ENCODE peak calls at places on chromosomes 16 and 17, in four cellular contexts. J is HepG2, H is SK-N-SH, U is GM12878. S is an unnamed sample.

GRCh38 chr17:57051886-57052342 is 33.1 kb upstream of the AKAP1 start:
- DNase-seq in J (no peak), H (no peak), U (no peak), S (no peak)

GRCh38 chr16:2854700-2855309 is 3.2 kb downstream of the PRSS22 start:
- DNase-seq in J (no peak), H (peak), U (no peak), S (no peak)

GRCh38 chr17:45433136-45433535 is 466 bp upstream of the ARHGAP27 start:
- DNase-seq in J (no peak), H (peak), U (no peak), S (no peak)

GRCh38 chr17:32192379-32192778 is 50.1 kb downstream of the RHOT1 start:
- DNase-seq in J (no peak), H (no peak), U (no peak), S (no peak)

GRCh38 chr17:76643553-76644148 is at the start of gene ST6GALNAC1:
- DNase-seq in J (no peak), H (no peak), U (no peak), S (no peak)

GRCh38 chr17:28033972-28034714 is 8.3 kb upstream of the NLK start:
- DNase-seq in J (no peak), H (no peak), U (no peak), S (no peak)

GRCh38 chr17:73748521-73748920 is 104.3 kb upstream of the SDK2 start:
- DNase-seq in J (no peak), H (no peak), U (no peak), S (no peak)

GRCh38 chr17:39626671-39627169 is at the start of gene PPP1R1B:
- DNase-seq in J (no peak), H (peak), U (no peak), S (no peak)

GRCh38 chr16:77171750-77172635 is 19.0 kb upstream of the MON1B start:
- DNase-seq in J (peak), H (peak), U (no peak), S (peak)

GRCh38 chr17:45367216-45367615 is 50.4 kb upstream of the MAP3K14 start:
- DNase-seq in J (no peak), H (peak), U (no peak), S (no peak)

GRCh38 chr17:65504141-65504540 is 57.3 kb downstream of the AXIN2 start:
- DNase-seq in J (no peak), H (no peak), U (no peak), S (no peak)

GRCh38 chr16:84795338-84796053 is 24.3 kb upstream of the CRISPLD2 start:
- DNase-seq in J (no peak), H (no peak), U (no peak), S (no peak)

GRCh38 chr16:66188786-66189725 is 177.4 kb upstream of the CDH5 start:
- DNase-seq in J (no peak), H (no peak), U (no peak), S (no peak)

GRCh38 chr16:4914528-4915225 is 22.3 kb downstream of the PPL start:
- DNase-seq in J (no peak), H (no peak), U (no peak), S (no peak)

GRCh38 chr17:78818932-78819331 is 21.7 kb downstream of the USP36 start:
- DNase-seq in J (no peak), H (peak), U (no peak), S (no peak)

GRCh38 chr16:67104845-67105244 is 4.9 kb upstream of the PHAF1 start:
- DNase-seq in J (no peak), H (no peak), U (no peak), S (no peak)

GRCh38 chr16:74297296-74297665 is 667 bp downstream of the PSMD7 start:
- DNase-seq in J (peak), H (peak), U (no peak), S (no peak)

GRCh38 chr17:1992541-1992940 is 32.6 kb downstream of the RTN4RL1 start:
- DNase-seq in J (no peak), H (no peak), U (no peak), S (no peak)

GRCh38 chr16:931651-932500 is 38.9 kb downstream of the LMF1 start:
- DNase-seq in J (no peak), H (no peak), U (no peak), S (no peak)

GRCh38 chr17:27323538-27324212 is 29.8 kb downstream of the WSB1 start:
- DNase-seq in J (peak), H (no peak), U (no peak), S (no peak)

GRCh38 chr17:4899341-4900230 is at the start of gene C17orf107:
- DNase-seq in J (no peak), H (no peak), U (no peak), S (no peak)

DNA sequence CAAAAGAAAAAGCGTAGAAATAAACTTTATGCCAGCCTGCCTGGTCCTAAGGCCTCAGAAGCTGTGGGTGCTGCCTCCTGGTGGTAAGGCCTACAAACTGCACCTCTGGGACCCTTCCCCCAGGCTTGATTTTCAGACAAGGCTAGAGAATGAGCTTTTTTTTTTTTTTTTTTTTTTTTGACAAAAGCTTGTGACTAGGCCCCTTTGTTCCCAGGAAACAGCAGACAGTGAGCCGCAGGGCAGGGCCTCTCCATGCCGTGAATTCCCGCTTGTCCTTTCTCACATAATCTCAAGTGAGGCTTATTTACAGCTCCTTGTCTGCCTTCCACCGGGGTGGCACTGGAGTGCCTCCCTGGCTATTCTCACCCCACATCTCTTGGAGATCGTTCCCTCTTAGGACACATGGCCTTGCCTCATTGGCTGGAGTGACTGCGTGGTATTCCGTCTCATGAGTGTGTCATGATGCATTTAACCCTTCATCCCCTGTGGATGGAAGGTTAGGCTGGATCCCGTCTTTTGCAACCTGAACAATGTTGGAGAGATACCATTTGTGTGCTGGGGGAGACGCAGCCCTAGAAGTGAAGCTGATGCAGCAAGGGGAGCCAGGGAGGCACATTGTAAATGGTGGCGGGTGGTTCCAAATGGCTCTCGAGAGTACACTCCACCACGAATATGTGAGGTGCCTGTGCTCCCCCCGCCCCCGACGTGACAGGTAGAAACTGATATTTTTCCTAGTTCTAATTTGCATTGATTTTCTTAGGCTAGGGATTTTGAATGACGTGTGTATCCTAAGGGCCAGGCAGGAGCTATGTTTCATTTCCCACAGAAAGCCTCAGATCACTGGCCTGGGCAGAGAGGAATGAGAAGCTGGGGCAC is 49.6 kb downstream of the USP22 start:
- DNase-seq in J (peak), H (peak), U (peak), S (peak)
- H3K27ac ChIP-seq in J (peak), H (peak), U (no peak), S (no peak)

DNA sequence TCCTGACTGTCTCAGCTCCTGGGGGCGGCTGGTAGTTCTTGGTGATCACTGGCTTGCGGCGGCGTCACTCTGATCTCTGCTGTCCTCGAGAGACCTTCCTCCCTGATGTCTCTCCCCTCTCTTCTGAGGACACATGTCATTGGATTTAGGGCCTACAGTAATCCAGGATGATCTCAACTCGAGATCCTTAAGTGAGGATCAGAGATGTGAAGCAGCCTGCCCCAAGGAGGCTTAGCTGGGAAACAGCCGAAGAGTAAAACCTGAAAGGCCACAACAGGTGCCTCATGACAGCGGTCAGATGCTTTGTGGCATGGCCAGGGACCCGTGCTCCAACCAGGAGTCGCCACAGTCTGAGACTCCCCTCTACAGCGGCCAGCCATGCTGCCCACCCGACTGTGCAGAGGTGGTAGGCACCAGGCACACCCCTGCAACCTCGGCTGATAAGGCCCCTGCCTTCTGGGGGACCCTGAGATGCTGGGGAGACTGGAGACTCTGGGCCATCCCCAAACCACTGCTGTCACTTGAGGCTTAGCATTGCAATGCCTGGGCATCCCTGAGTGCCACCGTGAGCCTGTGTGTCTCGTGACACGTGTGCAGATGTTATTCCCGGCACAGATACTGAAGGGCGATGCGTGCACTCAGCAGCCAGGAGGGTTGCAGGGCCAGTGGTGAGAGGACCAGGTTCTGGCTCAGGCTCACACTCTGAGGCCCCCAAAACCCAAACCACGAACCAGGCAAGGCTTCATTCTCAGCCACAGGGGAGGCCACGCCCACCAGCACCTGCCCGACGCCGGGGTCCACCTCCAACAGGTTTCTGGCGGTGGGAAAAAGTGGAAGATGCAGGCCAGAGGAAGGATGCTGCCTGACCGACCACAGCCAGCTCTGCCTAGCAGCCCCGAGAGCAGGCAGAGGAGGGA is 30.2 kb upstream of the SLC38A10 start:
- DNase-seq in J (no peak), H (no peak), U (no peak), S (no peak)
- TF ChIP-seq ZBTB33 in J (no peak), H (no peak), U (no peak), S (no peak)

GRCh38 chr16:88624481-88624880 is 13.9 kb upstream of the IL17C start:
- DNase-seq in J (no peak), H (no peak), U (no peak), S (no peak)
- H3K27ac ChIP-seq in J (no peak), H (no peak), U (no peak), S (no peak)

GRCh38 chr17:68596411-68596945 is 4.7 kb downstream of the FAM20A start:
- DNase-seq in J (no peak), H (no peak), U (no peak), S (no peak)
- TF ChIP-seq ZBTB33 in J (no peak), H (no peak), U (no peak), S (no peak)

S was measured in HCT116.